ENCODE peak calls at places on chromosomes 11 and 22, in seven cellular contexts. B is spleen, F is A549, H is HepG2, S is transverse colon, E is uterus, J is ovary. P is an unnamed sample. For H3K4me1, the result is how much of the 10 kb centered on the place peaks cover.

GRCh38 chr11:80297808-80298460 is 857.1 kb upstream of the TENM4 start:
- DNase-seq in F (peak), H (no peak), S (no peak), E (no peak), J (no peak), B (no peak), P (no peak)

GRCh38 chr22:27801197-27801615 is 350 bp downstream of the MN1 start:
- DNase-seq in B (no peak), H (no peak), E (no peak), J (no peak), S (peak), F (peak), P (peak)

GRCh38 chr22:19060356-19061009 is 61.7 kb downstream of the DGCR2 start:
- DNase-seq in F (peak), B (peak), S (no peak), H (no peak), E (no peak), J (no peak), P (no peak)

GRCh38 chr11:16938061-16938460 is 76.2 kb downstream of the PLEKHA7 start:
- DNase-seq in H (no peak), B (no peak), F (no peak), J (no peak), E (no peak), S (no peak), P (no peak)

GRCh38 chr11:370087-370941 is 1.0 kb downstream of the B4GALNT4 start:
- DNase-seq in F (no peak), S (no peak), B (no peak), E (no peak), H (no peak), J (peak), P (no peak)

GRCh38 chr11:58933661-58934060 is 5.6 kb upstream of the GLYATL1 start:
- DNase-seq in S (no peak), B (no peak), F (no peak), J (no peak), E (no peak), H (no peak), P (no peak)

GRCh38 chr22:31082606-31083376 is 1.7 kb downstream of the SMTN start:
- DNase-seq in F (peak), B (peak), H (peak), J (peak), E (peak), S (peak), P (peak)

GRCh38 chr11:41256060-41256459 is 203.4 kb downstream of the LRRC4C start:
- DNase-seq in B (no peak), H (no peak), J (no peak), S (no peak), E (no peak), F (no peak), P (no peak)

GRCh38 chr22:46066691-46067090 is 83.6 kb upstream of the PPARA start:
- DNase-seq in B (peak), E (peak), F (no peak), S (peak), J (no peak), H (no peak), P (peak)

GRCh38 chr22:30219049-30219448 is 27.5 kb downstream of the LIF start:
- DNase-seq in S (no peak), H (no peak), E (no peak), F (no peak), J (no peak), B (no peak), P (no peak)

GRCh38 chr11:45023065-45023365 is 72.3 kb upstream of the TP53I11 start:
- DNase-seq in F (no peak), J (no peak), E (no peak), B (no peak), H (no peak), S (no peak), P (no peak)

GRCh38 chr22:17903564-17904295 is 120.6 kb downstream of the MICAL3 start:
- DNase-seq in F (no peak), J (no peak), E (no peak), B (no peak), H (no peak), S (no peak), P (no peak)

GRCh38 chr22:46660604-46661201 is 40.5 kb downstream of the GRAMD4 start:
- DNase-seq in H (peak), S (peak), E (no peak), F (no peak), J (no peak), B (no peak), P (peak)

GRCh38 chr22:17368144-17368726 is 1.0 kb upstream of the CECR2 start:
- DNase-seq in H (no peak), S (no peak), B (peak), F (no peak), J (peak), E (no peak), P (no peak)

GRCh38 chr22:26298605-26299310 is 129.5 kb downstream of the SEZ6L start:
- DNase-seq in J (no peak), F (no peak), H (no peak), E (no peak), S (no peak), B (no peak), P (no peak)

GRCh38 chr11:11119917-11120316 is 233.1 kb downstream of the CSNK2A3 start:
- DNase-seq in B (no peak), H (no peak), F (no peak), J (no peak), S (no peak), E (no peak), P (peak)

GRCh38 chr11:26231252-26231661 is 100.7 kb upstream of the ANO3 start:
- DNase-seq in B (no peak), J (no peak), E (no peak), F (peak), H (no peak), S (no peak), P (no peak)

GRCh38 chr11:131924446-131925240 is 554.2 kb downstream of the NTM start:
- DNase-seq in S (no peak), E (no peak), J (no peak), B (no peak), H (no peak), F (no peak), P (no peak)

GRCh38 chr11:27464155-27464759 is 8.3 kb downstream of the LGR4 start:
- DNase-seq in S (no peak), F (peak), E (no peak), B (no peak), H (no peak), J (no peak), P (peak)

GRCh38 chr22:45863981-45864751 is 112.8 kb downstream of the WNT7B start:
- DNase-seq in S (peak), E (peak), F (peak), H (peak), J (no peak), B (peak), P (peak)

GRCh38 chr11:32852142-32852541 is 22.4 kb downstream of the PRRG4 start:
- DNase-seq in E (no peak), H (no peak), B (no peak), F (peak), J (no peak), S (peak), P (no peak)

GRCh38 chr11:111981270-111981669 is 43.9 kb upstream of the DLAT start:
- DNase-seq in S (no peak), F (no peak), E (no peak), B (no peak), J (no peak), H (no peak), P (no peak)

GRCh38 chr11:102730036-102730815 is 5.5 kb upstream of the MMP8 start:
- DNase-seq in B (no peak), E (no peak), F (no peak), J (no peak), H (no peak), S (no peak), P (no peak)

GRCh38 chr22:36379593-36380361 is 8.0 kb downstream of the MYH9 start:
- DNase-seq in S (no peak), J (no peak), H (no peak), B (peak), E (no peak), F (no peak), P (no peak)

GRCh38 chr22:27150530-27150909 is 493.1 kb downstream of the MIAT start:
- DNase-seq in E (no peak), H (no peak), S (no peak), F (no peak), B (no peak), J (no peak), P (no peak)

GRCh38 chr11:132632641-132633124 is 899.6 kb downstream of the OPCML start:
- DNase-seq in S (no peak), H (no peak), E (no peak), B (no peak), J (no peak), F (peak), P (no peak)

GRCh38 chr11:1888811-1889526 is 2.7 kb downstream of the PRR33 start:
- DNase-seq in S (peak), J (no peak), B (peak), E (peak), H (no peak), F (no peak), P (no peak)

GRCh38 chr11:130407978-130408377 is 20.4 kb downstream of the ADAMTS8 start:
- DNase-seq in B (no peak), J (no peak), H (no peak), E (peak), F (peak), S (peak), P (no peak)

GRCh38 chr11:27471588-27472397 is 797 bp downstream of the LGR4 start:
- DNase-seq in F (peak), B (peak), H (no peak), S (peak), E (peak), J (peak), P (peak)

GRCh38 chr22:37052386-37053309 is 1.1 kb downstream of the KCTD17 start:
- DNase-seq in J (peak), H (no peak), S (no peak), E (no peak), B (peak), F (no peak), P (no peak)

GRCh38 chr11:10490398-10491232 is 35.6 kb downstream of the AMPD3 start:
- DNase-seq in E (peak), H (peak), B (peak), F (peak), S (peak), J (peak), P (peak)

GRCh38 chr11:128830836-128831780 is 36.0 kb downstream of the KCNJ1 start:
- DNase-seq in S (peak), F (peak), B (peak), J (peak), H (peak), E (peak), P (peak)

DNA sequence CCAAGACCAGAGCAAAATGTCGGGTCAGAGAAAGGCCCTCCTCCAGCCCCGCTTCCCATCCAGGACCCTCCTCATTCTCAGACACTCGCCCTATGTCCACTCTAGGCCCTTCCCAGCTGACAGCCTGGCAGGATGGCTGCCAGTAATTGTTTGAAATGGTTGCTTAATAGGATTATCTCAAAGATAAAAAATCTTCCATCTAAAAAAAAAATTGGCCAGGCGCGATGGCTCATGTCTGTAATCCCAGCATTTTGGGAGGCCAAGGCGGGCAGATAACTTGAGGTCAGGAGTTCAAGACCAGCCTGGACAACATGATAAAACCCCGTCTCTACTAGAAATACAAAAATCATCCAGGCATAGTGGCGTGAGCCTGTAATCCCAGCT is 32.4 kb downstream of the SCGB1A1 start:
- DNase-seq in H (no peak), J (no peak), F (no peak), S (no peak), E (no peak), B (no peak), P (no peak)
- H3K4me3 ChIP-seq in H (no peak), J (no peak), F (no peak), S (no peak), E (no peak), B (no peak), P (no peak)

GRCh38 chr11:33945481-33946268 is 53.8 kb upstream of the LMO2 start:
- DNase-seq in F (no peak), J (no peak), B (no peak), S (no peak), H (no peak), E (no peak), P (no peak)
- TF ChIP-seq POLR2A in F (no peak), J (no peak), B (no peak), S (no peak), H (no peak), E (no peak), P (no peak)

GRCh38 chr11:12818333-12819015 is 144.3 kb downstream of the TEAD1 start:
- DNase-seq in E (no peak), S (no peak), F (no peak), B (no peak), H (no peak), J (no peak), P (no peak)
- H3K4me1 ChIP-seq in E (under half), S (under half), F (under half), B (under half), H (under half), J (under half), P (under half)

GRCh38 chr11:76188873-76189272 is 17.4 kb downstream of the WNT11 start:
- DNase-seq in S (no peak), J (no peak), B (no peak), H (no peak), E (no peak), F (no peak), P (no peak)

GRCh38 chr11:76186776-76187279 is 19.5 kb downstream of the WNT11 start:
- DNase-seq in E (no peak), S (no peak), J (peak), B (no peak), H (no peak), F (no peak), P (no peak)

GRCh38 chr11:76193219-76193618 is 13.1 kb downstream of the WNT11 start:
- DNase-seq in B (no peak), F (no peak), S (no peak), E (no peak), H (no peak), J (no peak), P (no peak)

GRCh38 chr11:76189682-76190081 is 16.6 kb downstream of the WNT11 start:
- DNase-seq in S (no peak), J (no peak), H (no peak), B (no peak), E (no peak), F (no peak), P (no peak)

DNA sequence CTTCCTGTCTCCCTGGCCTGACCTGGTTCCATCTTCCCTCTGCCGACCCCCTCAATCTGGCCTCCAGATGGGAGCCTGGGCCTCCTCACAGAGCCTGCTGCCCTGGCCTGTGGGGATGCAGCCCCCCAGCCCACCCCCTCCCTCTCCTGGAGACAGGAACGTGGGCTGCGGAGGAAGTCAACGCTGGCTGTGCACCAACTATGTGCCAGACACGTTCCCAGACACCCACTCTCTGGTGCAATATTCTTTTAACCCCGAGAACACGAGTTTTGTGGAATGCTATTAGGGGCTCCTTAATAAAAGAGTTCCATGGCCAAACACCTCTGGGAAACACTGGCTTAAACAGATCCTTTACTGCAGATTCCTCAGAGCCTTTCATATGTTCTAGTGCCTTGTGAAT is 15.9 kb downstream of the WNT11 start:
- DNase-seq in E (no peak), S (no peak), F (no peak), J (no peak), B (no peak), H (no peak), P (no peak)
- H3K4me3 ChIP-seq in E (no peak), S (no peak), F (no peak), J (no peak), B (no peak), H (no peak), P (no peak)

DNA sequence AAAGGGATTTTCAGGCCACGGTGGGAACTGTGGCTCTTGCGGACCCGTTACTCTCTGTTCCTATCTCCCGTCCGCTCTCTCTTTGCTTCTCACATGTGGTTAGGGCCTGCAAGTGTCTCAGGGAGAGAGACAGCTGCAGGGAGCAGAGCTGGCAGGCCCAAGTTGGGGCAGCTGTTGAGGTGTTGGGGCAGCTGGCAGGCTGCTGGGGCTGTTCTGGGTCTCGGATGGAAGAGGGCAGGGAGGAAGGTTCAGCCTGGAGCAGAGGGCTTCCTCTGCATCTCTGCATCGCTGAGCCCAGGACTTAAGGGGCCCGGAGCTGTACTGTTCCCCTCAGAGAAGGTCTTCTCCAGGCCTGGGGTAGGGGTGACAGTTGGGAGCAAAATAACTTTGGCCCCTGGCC is 2.6 kb upstream of the CNIH2 start:
- DNase-seq in J (no peak), F (no peak), H (no peak), B (no peak), E (no peak), S (no peak), P (no peak)
- TF ChIP-seq POLR2A in J (no peak), F (no peak), H (no peak), B (no peak), E (no peak), S (no peak), P (no peak)

GRCh38 chr11:118873804-118874203 is 9.9 kb upstream of the CXCR5 start:
- DNase-seq in J (no peak), E (no peak), S (no peak), F (no peak), H (no peak), B (no peak), P (no peak)

GRCh38 chr11:118870396-118871343 is 13.0 kb upstream of the CXCR5 start:
- DNase-seq in B (peak), E (peak), H (peak), F (no peak), J (peak), S (peak), P (peak)

GRCh38 chr11:118868659-118869058 is 15.0 kb upstream of the CXCR5 start:
- DNase-seq in B (peak), E (no peak), H (no peak), F (no peak), S (no peak), J (no peak), P (no peak)

GRCh38 chr11:118876261-118876660 is 7.4 kb upstream of the CXCR5 start:
- DNase-seq in J (no peak), B (peak), S (no peak), H (no peak), F (no peak), E (no peak), P (no peak)

DNA sequence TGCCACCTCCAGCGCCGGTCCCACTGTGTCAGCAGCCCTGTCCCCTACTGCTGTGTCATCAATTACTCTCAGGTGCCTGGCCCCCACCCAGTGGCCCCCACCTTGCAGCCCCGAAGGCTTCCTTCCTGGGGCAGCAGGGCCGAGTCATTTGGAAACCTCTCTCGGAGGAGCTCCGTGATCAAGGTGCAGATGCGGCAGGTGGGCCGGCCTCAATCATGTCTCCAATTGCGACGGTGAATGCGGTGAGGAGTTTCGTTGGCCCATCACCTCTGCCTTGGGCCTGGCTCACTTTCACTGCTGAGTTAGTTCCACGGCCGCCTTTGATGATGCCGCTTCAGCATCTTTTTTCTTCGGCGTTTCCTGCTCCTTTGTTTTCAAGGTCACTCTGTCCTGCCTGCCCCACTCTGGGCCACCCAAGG is 11.3 kb upstream of the CXCR5 start:
- DNase-seq in H (no peak), B (peak), E (no peak), S (peak), J (peak), F (no peak), P (no peak)
- H3K4me1 ChIP-seq in H (under half), B (half or more), E (under half), S (under half), J (under half), F (under half), P (under half)

GRCh38 chr11:65431452-65432132 is 9.0 kb downstream of the NEAT1 start:
- DNase-seq in S (peak), H (no peak), F (peak), B (no peak), J (no peak), E (peak), P (no peak)

GRCh38 chr11:65433657-65434056 is 11.1 kb downstream of the NEAT1 start:
- DNase-seq in E (no peak), J (no peak), H (no peak), F (peak), B (no peak), S (peak), P (no peak)

GRCh38 chr11:65434057-65434666 is 11.6 kb downstream of the NEAT1 start:
- DNase-seq in S (peak), E (no peak), B (no peak), F (peak), J (no peak), H (no peak), P (no peak)

GRCh38 chr11:65432133-65432650 is 9.6 kb downstream of the NEAT1 start:
- DNase-seq in B (no peak), S (no peak), J (no peak), E (no peak), H (no peak), F (no peak), P (no peak)

DNA sequence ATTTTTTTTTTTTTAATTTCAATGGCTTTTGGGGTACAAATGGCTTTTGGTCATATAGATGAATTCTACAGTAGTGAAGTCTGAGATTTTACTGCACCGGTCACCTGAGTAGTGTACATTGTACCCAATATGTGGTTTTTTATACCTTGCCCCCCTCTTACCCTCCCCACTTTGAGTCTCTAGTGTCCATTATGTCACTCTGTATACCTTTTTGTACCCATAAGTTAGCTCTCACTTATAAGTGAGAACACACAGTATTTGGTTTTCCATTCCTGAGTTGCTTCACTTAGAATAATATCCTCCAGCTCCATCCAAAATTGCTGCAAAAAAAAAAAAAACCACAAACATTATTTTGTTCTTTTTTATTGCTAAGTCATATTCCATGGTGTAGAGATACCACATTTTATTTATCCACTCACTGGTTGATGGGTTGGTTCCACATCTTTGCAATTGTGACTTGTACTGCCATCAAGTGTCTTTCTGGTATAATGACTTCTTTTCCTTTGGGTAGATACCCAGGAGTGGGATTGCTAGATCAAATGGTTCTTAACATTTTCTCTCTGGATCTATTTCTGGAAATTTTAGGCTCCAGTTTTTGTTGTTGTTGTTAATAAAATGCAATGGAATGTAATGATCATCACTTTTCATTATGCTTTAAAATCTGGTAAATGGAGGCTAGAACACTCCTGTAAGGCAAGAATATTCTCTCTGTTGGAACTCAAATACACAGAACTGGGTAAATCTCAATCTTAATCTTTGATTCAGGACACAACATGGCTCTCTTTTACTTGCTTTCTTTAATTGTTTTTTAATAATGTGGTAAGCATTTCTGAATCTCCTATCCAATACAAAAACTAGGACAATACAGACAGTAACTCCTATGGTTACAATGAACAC is 10.3 kb downstream of the NEAT1 start:
- DNase-seq in J (no peak), B (no peak), E (no peak), F (peak), S (peak), H (no peak), P (no peak)
- H3K4me3 ChIP-seq in J (no peak), B (no peak), E (no peak), F (no peak), S (no peak), H (no peak), P (no peak)

P was measured in thyroid gland.